ENCODE peak calls at places on chromosome 1, in five cellular contexts. X, W, S, A and H are unnamed samples.

GRCh38 chr1:205067031-205067430 is 17.2 kb downstream of the TMEM81 start:
- DNase-seq in X (no peak), W (no peak), S (no peak), A (no peak), H (no peak)

GRCh38 chr1:206912445-206913095 is 9.2 kb downstream of the FCMR start:
- DNase-seq in X (peak), W (peak), S (peak), A (peak), H (no peak)

GRCh38 chr1:99955375-99955774 is 14.4 kb upstream of the SLC35A3 start:
- DNase-seq in X (no peak), W (no peak), S (no peak), A (no peak), H (no peak)

GRCh38 chr1:76079475-76080227 is 5.1 kb downstream of the ST6GALNAC3 start:
- DNase-seq in X (no peak), W (no peak), S (no peak), A (no peak), H (no peak)

GRCh38 chr1:80534606-80535360 is 1266.0 kb upstream of the ADGRL2 start:
- DNase-seq in X (no peak), W (peak), S (no peak), A (no peak), H (no peak)

GRCh38 chr1:46749921-46750404 is 31.0 kb upstream of the EFCAB14 start:
- DNase-seq in X (no peak), W (no peak), S (no peak), A (no peak), H (no peak)

GRCh38 chr1:91053630-91054029 is 31.8 kb upstream of the ZNF644 start:
- DNase-seq in X (no peak), W (no peak), S (no peak), A (no peak), H (no peak)

GRCh38 chr1:75731881-75732280 is 7.4 kb downstream of the ACADM start:
- DNase-seq in X (no peak), W (peak), S (no peak), A (no peak), H (no peak)

GRCh38 chr1:221174598-221174997 is 295.4 kb downstream of the HLX start:
- DNase-seq in X (no peak), W (no peak), S (no peak), A (peak), H (peak)

GRCh38 chr1:28313710-28314510 is 14.9 kb upstream of the MED18 start:
- DNase-seq in X (peak), W (peak), S (peak), A (peak), H (peak)

GRCh38 chr1:36572142-36572715 is 89.5 kb upstream of the CSF3R start:
- DNase-seq in X (no peak), W (no peak), S (peak), A (no peak), H (no peak)
- H3K4me3 ChIP-seq in X (no peak), W (no peak), S (no peak), A (no peak), H (no peak)

GRCh38 chr1:178093958-178094751 is at the start of gene RASAL2:
- DNase-seq in X (peak), W (peak), S (peak), A (peak), H (peak)
- H3K27ac ChIP-seq in X (peak), W (peak), S (peak), A (peak), H (peak)

GRCh38 chr1:115501476-115501875 is 140.3 kb upstream of the VANGL1 start:
- DNase-seq in X (no peak), W (no peak), S (no peak), A (no peak), H (no peak)
- H3K4me3 ChIP-seq in X (no peak), W (no peak), S (no peak), A (no peak), H (no peak)

GRCh38 chr1:234326493-234327366 is 46.5 kb upstream of the COA6 start:
- DNase-seq in X (peak), W (peak), S (no peak), A (peak), H (no peak)
- H3K27ac ChIP-seq in X (no peak), W (no peak), S (no peak), A (no peak), H (peak)

DNA sequence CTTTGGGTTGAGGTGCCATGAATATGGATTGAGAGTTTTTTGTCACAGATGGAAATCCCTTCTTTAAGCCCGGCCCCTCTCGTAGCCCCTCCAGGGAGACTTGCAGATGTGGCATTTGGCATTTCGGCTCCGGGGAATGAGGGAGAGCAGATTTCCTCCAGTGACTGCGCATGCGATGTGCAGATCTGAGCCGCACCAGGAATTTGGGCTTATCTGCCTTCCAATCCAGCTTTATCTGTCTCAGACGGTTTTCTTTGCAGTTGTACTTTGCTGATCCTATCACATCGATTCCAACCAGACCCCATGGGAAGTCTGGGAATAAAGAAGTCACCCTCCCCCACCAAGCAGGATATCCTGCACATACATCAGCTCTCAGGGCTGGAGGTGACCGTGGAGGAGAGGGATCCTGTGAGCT is 11.7 kb downstream of the KIF26B start:
- DNase-seq in X (peak), W (peak), S (no peak), A (no peak), H (no peak)
- H3K4me3 ChIP-seq in X (no peak), W (peak), S (peak), A (no peak), H (no peak)

GRCh38 chr1:31926846-31927660 is 11.1 kb downstream of the PTP4A2 start:
- DNase-seq in X (no peak), W (no peak), S (no peak), A (no peak), H (no peak)
- H3K27ac ChIP-seq in X (no peak), W (no peak), S (no peak), A (peak), H (peak)

GRCh38 chr1:230102046-230102445 is 35.0 kb downstream of the GALNT2 start:
- DNase-seq in X (no peak), W (no peak), S (no peak), A (no peak), H (no peak)
- H3K4me3 ChIP-seq in X (no peak), W (no peak), S (no peak), A (no peak), H (no peak)